ENCODE peak calls at places on chromosome 12, in nine cellular contexts. One of them, this sample, is unnamed.

GRCh38 chr12:49698619-49699545 is 8.3 kb downstream of the FMNL3 start:
- DNase-seq in EL: peak
- DNase-seq in posterior cingulate gyrus: no peak
- DNase-seq in germinal center: peak
- DNase-seq in stimulated activated CD8-positive, alpha-beta memory T cell treated with anti-CD3 and anti-CD28 coated beads, Interleukin-7, amount 100 ng/mL, for 48 hours: peak
- DNase-seq in RCC 7860: peak
- DNase-seq in glutamatergic neuron: no peak
- DNase-seq in AG10803: peak
- DNase-seq in choroid plexus epithelial cell: peak
- DNase-seq in this sample: peak

GRCh38 chr12:127191124-127191523 is 1075.8 kb upstream of the TMEM132C start:
- DNase-seq in EL: peak
- DNase-seq in posterior cingulate gyrus: no peak
- DNase-seq in germinal center: no peak
- DNase-seq in stimulated activated CD8-positive, alpha-beta memory T cell treated with anti-CD3 and anti-CD28 coated beads, Interleukin-7, amount 100 ng/mL, for 48 hours: no peak
- DNase-seq in RCC 7860: peak
- DNase-seq in glutamatergic neuron: no peak
- DNase-seq in AG10803: peak
- DNase-seq in choroid plexus epithelial cell: peak
- DNase-seq in this sample: peak

GRCh38 chr12:109888179-109889020 is 8.1 kb upstream of the GLTP start:
- DNase-seq in EL: peak
- DNase-seq in posterior cingulate gyrus: no peak
- DNase-seq in germinal center: no peak
- DNase-seq in stimulated activated CD8-positive, alpha-beta memory T cell treated with anti-CD3 and anti-CD28 coated beads, Interleukin-7, amount 100 ng/mL, for 48 hours: no peak
- DNase-seq in RCC 7860: peak
- DNase-seq in glutamatergic neuron: no peak
- DNase-seq in AG10803: peak
- DNase-seq in choroid plexus epithelial cell: peak
- DNase-seq in this sample: peak

GRCh38 chr12:1575287-1575798 is 19.0 kb downstream of the FBXL14 start:
- DNase-seq in EL: no peak
- DNase-seq in posterior cingulate gyrus: no peak
- DNase-seq in germinal center: no peak
- DNase-seq in stimulated activated CD8-positive, alpha-beta memory T cell treated with anti-CD3 and anti-CD28 coated beads, Interleukin-7, amount 100 ng/mL, for 48 hours: no peak
- DNase-seq in RCC 7860: no peak
- DNase-seq in glutamatergic neuron: no peak
- DNase-seq in AG10803: no peak
- DNase-seq in choroid plexus epithelial cell: peak
- DNase-seq in this sample: no peak

GRCh38 chr12:91349451-91349850 is 166.8 kb upstream of the DCN start:
- DNase-seq in EL: no peak
- DNase-seq in posterior cingulate gyrus: no peak
- DNase-seq in germinal center: no peak
- DNase-seq in stimulated activated CD8-positive, alpha-beta memory T cell treated with anti-CD3 and anti-CD28 coated beads, Interleukin-7, amount 100 ng/mL, for 48 hours: no peak
- DNase-seq in RCC 7860: no peak
- DNase-seq in glutamatergic neuron: no peak
- DNase-seq in AG10803: peak
- DNase-seq in choroid plexus epithelial cell: peak
- DNase-seq in this sample: no peak

GRCh38 chr12:81300454-81300853 is 222.6 kb downstream of the ACSS3 start:
- DNase-seq in EL: no peak
- DNase-seq in posterior cingulate gyrus: no peak
- DNase-seq in germinal center: no peak
- DNase-seq in stimulated activated CD8-positive, alpha-beta memory T cell treated with anti-CD3 and anti-CD28 coated beads, Interleukin-7, amount 100 ng/mL, for 48 hours: no peak
- DNase-seq in RCC 7860: no peak
- DNase-seq in glutamatergic neuron: no peak
- DNase-seq in AG10803: no peak
- DNase-seq in choroid plexus epithelial cell: peak
- DNase-seq in this sample: no peak

GRCh38 chr12:25557830-25558436 is 4.8 kb upstream of the LMNTD1 start:
- DNase-seq in EL: peak
- DNase-seq in posterior cingulate gyrus: no peak
- DNase-seq in germinal center: peak
- DNase-seq in stimulated activated CD8-positive, alpha-beta memory T cell treated with anti-CD3 and anti-CD28 coated beads, Interleukin-7, amount 100 ng/mL, for 48 hours: no peak
- DNase-seq in RCC 7860: no peak
- DNase-seq in glutamatergic neuron: no peak
- DNase-seq in AG10803: peak
- DNase-seq in choroid plexus epithelial cell: peak
- DNase-seq in this sample: peak

GRCh38 chr12:128933039-128933438 is 79.8 kb downstream of the GLT1D1 start:
- DNase-seq in EL: no peak
- DNase-seq in posterior cingulate gyrus: no peak
- DNase-seq in germinal center: no peak
- DNase-seq in stimulated activated CD8-positive, alpha-beta memory T cell treated with anti-CD3 and anti-CD28 coated beads, Interleukin-7, amount 100 ng/mL, for 48 hours: no peak
- DNase-seq in RCC 7860: no peak
- DNase-seq in glutamatergic neuron: no peak
- DNase-seq in AG10803: no peak
- DNase-seq in choroid plexus epithelial cell: no peak
- DNase-seq in this sample: no peak

GRCh38 chr12:48157889-48158370 is 615 bp upstream of the ASB8 start:
- DNase-seq in EL: no peak
- DNase-seq in posterior cingulate gyrus: no peak
- DNase-seq in germinal center: no peak
- DNase-seq in stimulated activated CD8-positive, alpha-beta memory T cell treated with anti-CD3 and anti-CD28 coated beads, Interleukin-7, amount 100 ng/mL, for 48 hours: no peak
- DNase-seq in RCC 7860: no peak
- DNase-seq in glutamatergic neuron: no peak
- DNase-seq in AG10803: no peak
- DNase-seq in choroid plexus epithelial cell: no peak
- DNase-seq in this sample: no peak

GRCh38 chr12:47982311-47982710 is 18.9 kb downstream of the TMEM106C start:
- DNase-seq in EL: no peak
- DNase-seq in posterior cingulate gyrus: no peak
- DNase-seq in germinal center: no peak
- DNase-seq in stimulated activated CD8-positive, alpha-beta memory T cell treated with anti-CD3 and anti-CD28 coated beads, Interleukin-7, amount 100 ng/mL, for 48 hours: no peak
- DNase-seq in RCC 7860: no peak
- DNase-seq in glutamatergic neuron: no peak
- DNase-seq in AG10803: no peak
- DNase-seq in choroid plexus epithelial cell: no peak
- DNase-seq in this sample: no peak

GRCh38 chr12:108731866-108732461 is 646 bp upstream of the CORO1C start:
- DNase-seq in EL: peak
- DNase-seq in posterior cingulate gyrus: peak
- DNase-seq in germinal center: peak
- DNase-seq in stimulated activated CD8-positive, alpha-beta memory T cell treated with anti-CD3 and anti-CD28 coated beads, Interleukin-7, amount 100 ng/mL, for 48 hours: peak
- DNase-seq in RCC 7860: peak
- DNase-seq in glutamatergic neuron: peak
- DNase-seq in AG10803: peak
- DNase-seq in choroid plexus epithelial cell: peak
- DNase-seq in this sample: peak

GRCh38 chr12:128905003-128905544 is 51.8 kb downstream of the GLT1D1 start:
- DNase-seq in EL: no peak
- DNase-seq in posterior cingulate gyrus: no peak
- DNase-seq in germinal center: no peak
- DNase-seq in stimulated activated CD8-positive, alpha-beta memory T cell treated with anti-CD3 and anti-CD28 coated beads, Interleukin-7, amount 100 ng/mL, for 48 hours: no peak
- DNase-seq in RCC 7860: no peak
- DNase-seq in glutamatergic neuron: no peak
- DNase-seq in AG10803: no peak
- DNase-seq in choroid plexus epithelial cell: no peak
- DNase-seq in this sample: no peak

GRCh38 chr12:67630373-67631088 is 18.0 kb upstream of the DYRK2 start:
- DNase-seq in EL: no peak
- DNase-seq in posterior cingulate gyrus: no peak
- DNase-seq in germinal center: peak
- DNase-seq in stimulated activated CD8-positive, alpha-beta memory T cell treated with anti-CD3 and anti-CD28 coated beads, Interleukin-7, amount 100 ng/mL, for 48 hours: no peak
- DNase-seq in RCC 7860: no peak
- DNase-seq in glutamatergic neuron: no peak
- DNase-seq in AG10803: no peak
- DNase-seq in choroid plexus epithelial cell: peak
- DNase-seq in this sample: no peak

GRCh38 chr12:67705394-67706370 is 57.1 kb downstream of the DYRK2 start:
- DNase-seq in EL: peak
- DNase-seq in posterior cingulate gyrus: no peak
- DNase-seq in germinal center: no peak
- DNase-seq in stimulated activated CD8-positive, alpha-beta memory T cell treated with anti-CD3 and anti-CD28 coated beads, Interleukin-7, amount 100 ng/mL, for 48 hours: no peak
- DNase-seq in RCC 7860: peak
- DNase-seq in glutamatergic neuron: peak
- DNase-seq in AG10803: peak
- DNase-seq in choroid plexus epithelial cell: peak
- DNase-seq in this sample: peak

GRCh38 chr12:59657266-59657665 is 61.4 kb downstream of the SLC16A7 start:
- DNase-seq in EL: peak
- DNase-seq in posterior cingulate gyrus: no peak
- DNase-seq in germinal center: no peak
- DNase-seq in stimulated activated CD8-positive, alpha-beta memory T cell treated with anti-CD3 and anti-CD28 coated beads, Interleukin-7, amount 100 ng/mL, for 48 hours: no peak
- DNase-seq in RCC 7860: no peak
- DNase-seq in glutamatergic neuron: no peak
- DNase-seq in AG10803: peak
- DNase-seq in choroid plexus epithelial cell: peak
- DNase-seq in this sample: no peak

GRCh38 chr12:104416637-104417036 is 40.1 kb upstream of the CHST11 start:
- DNase-seq in EL: no peak
- DNase-seq in posterior cingulate gyrus: no peak
- DNase-seq in germinal center: no peak
- DNase-seq in stimulated activated CD8-positive, alpha-beta memory T cell treated with anti-CD3 and anti-CD28 coated beads, Interleukin-7, amount 100 ng/mL, for 48 hours: no peak
- DNase-seq in RCC 7860: no peak
- DNase-seq in glutamatergic neuron: no peak
- DNase-seq in AG10803: no peak
- DNase-seq in choroid plexus epithelial cell: no peak
- DNase-seq in this sample: no peak

GRCh38 chr12:57223191-57224165 is 6.0 kb upstream of the SHMT2 start:
- DNase-seq in EL: no peak
- DNase-seq in posterior cingulate gyrus: no peak
- DNase-seq in germinal center: no peak
- DNase-seq in stimulated activated CD8-positive, alpha-beta memory T cell treated with anti-CD3 and anti-CD28 coated beads, Interleukin-7, amount 100 ng/mL, for 48 hours: no peak
- DNase-seq in RCC 7860: no peak
- DNase-seq in glutamatergic neuron: no peak
- DNase-seq in AG10803: no peak
- DNase-seq in choroid plexus epithelial cell: no peak
- DNase-seq in this sample: no peak

GRCh38 chr12:123253606-123254459 is 17.8 kb downstream of the CDK2AP1 start:
- DNase-seq in EL: no peak
- DNase-seq in posterior cingulate gyrus: peak
- DNase-seq in germinal center: no peak
- DNase-seq in stimulated activated CD8-positive, alpha-beta memory T cell treated with anti-CD3 and anti-CD28 coated beads, Interleukin-7, amount 100 ng/mL, for 48 hours: no peak
- DNase-seq in RCC 7860: no peak
- DNase-seq in glutamatergic neuron: no peak
- DNase-seq in AG10803: peak
- DNase-seq in choroid plexus epithelial cell: no peak
- DNase-seq in this sample: no peak

GRCh38 chr12:104485651-104486341 is 29.0 kb downstream of the CHST11 start:
- DNase-seq in EL: no peak
- DNase-seq in posterior cingulate gyrus: no peak
- DNase-seq in germinal center: no peak
- DNase-seq in stimulated activated CD8-positive, alpha-beta memory T cell treated with anti-CD3 and anti-CD28 coated beads, Interleukin-7, amount 100 ng/mL, for 48 hours: no peak
- DNase-seq in RCC 7860: no peak
- DNase-seq in glutamatergic neuron: no peak
- DNase-seq in AG10803: no peak
- DNase-seq in choroid plexus epithelial cell: no peak
- DNase-seq in this sample: no peak

GRCh38 chr12:94980577-94980976 is 22.9 kb downstream of the NDUFA12 start:
- DNase-seq in EL: no peak
- DNase-seq in posterior cingulate gyrus: no peak
- DNase-seq in germinal center: no peak
- DNase-seq in stimulated activated CD8-positive, alpha-beta memory T cell treated with anti-CD3 and anti-CD28 coated beads, Interleukin-7, amount 100 ng/mL, for 48 hours: no peak
- DNase-seq in RCC 7860: no peak
- DNase-seq in glutamatergic neuron: no peak
- DNase-seq in AG10803: peak
- DNase-seq in choroid plexus epithelial cell: peak
- DNase-seq in this sample: no peak

GRCh38 chr12:42483534-42483857 is 106.0 kb downstream of the PRICKLE1 start:
- DNase-seq in EL: peak
- DNase-seq in posterior cingulate gyrus: no peak
- DNase-seq in germinal center: peak
- DNase-seq in stimulated activated CD8-positive, alpha-beta memory T cell treated with anti-CD3 and anti-CD28 coated beads, Interleukin-7, amount 100 ng/mL, for 48 hours: no peak
- DNase-seq in RCC 7860: no peak
- DNase-seq in glutamatergic neuron: no peak
- DNase-seq in AG10803: no peak
- DNase-seq in choroid plexus epithelial cell: no peak
- DNase-seq in this sample: peak

GRCh38 chr12:54688309-54689033 is 40.3 kb upstream of the DCD start:
- DNase-seq in EL: no peak
- DNase-seq in posterior cingulate gyrus: no peak
- DNase-seq in germinal center: no peak
- DNase-seq in stimulated activated CD8-positive, alpha-beta memory T cell treated with anti-CD3 and anti-CD28 coated beads, Interleukin-7, amount 100 ng/mL, for 48 hours: no peak
- DNase-seq in RCC 7860: no peak
- DNase-seq in glutamatergic neuron: no peak
- DNase-seq in AG10803: no peak
- DNase-seq in choroid plexus epithelial cell: no peak
- DNase-seq in this sample: no peak